ENCODE peak calls at places on chromosomes 3 and 15, in four cellular contexts. O is right atrium auricular region, J is prostate gland, E is sigmoid colon. N is an unnamed sample.

GRCh38 chr15:42285042-42285441 is 11.8 kb upstream of the TMEM87A start:
- DNase-seq in J (no peak), E (no peak), O (no peak), N (no peak)

GRCh38 chr15:42313463-42313862 is 40.2 kb upstream of the TMEM87A start:
- DNase-seq in J (no peak), E (no peak), O (no peak), N (no peak)

GRCh38 chr3:25657293-25657692 is 7.4 kb downstream of the TOP2B start:
- DNase-seq in E (no peak), O (no peak), J (no peak), N (no peak)

GRCh38 chr3:47227678-47228077 is 54.9 kb downstream of the KIF9 start:
- DNase-seq in J (no peak), O (no peak), E (peak; percentile 40), N (no peak)

GRCh38 chr15:57554063-57554820 is 37.5 kb upstream of the MYZAP start:
- DNase-seq in O (no peak), J (no peak), E (no peak), N (no peak)

GRCh38 chr15:34837246-34838016 is 42.1 kb upstream of the ACTC1 start:
- DNase-seq in E (no peak), O (no peak), J (no peak), N (peak; percentile 23)

GRCh38 chr15:91222052-91222451 is 122.0 kb downstream of the SV2B start:
- DNase-seq in J (no peak), O (no peak), E (no peak), N (no peak)

GRCh38 chr15:26394801-26395200 is 378.1 kb downstream of the GABRB3 start:
- DNase-seq in E (no peak), J (no peak), O (no peak), N (no peak)

GRCh38 chr3:51975857-51976549 is 1.1 kb downstream of the ABHD14A start:
- DNase-seq in E (peak; percentile 91), O (peak; percentile 80), J (no peak), N (peak; percentile 73)
- H3K4me3 ChIP-seq in E (peak overlapping the region; percentile 76), O (peak overlapping the region; percentile 73), J (peak overlapping the region; percentile 67), N (peak overlapping the region; percentile 56)

GRCh38 chr3:152970851-152971250 is 135.9 kb downstream of the P2RY1 start:
- DNase-seq in J (no peak), E (no peak), O (no peak), N (no peak)

GRCh38 chr3:152964901-152965609 is 130.1 kb downstream of the P2RY1 start:
- DNase-seq in E (no peak), J (no peak), O (no peak), N (no peak)

GRCh38 chr3:152969557-152970300 is 134.8 kb downstream of the P2RY1 start:
- DNase-seq in J (peak; percentile 6), O (no peak), E (no peak), N (no peak)

GRCh38 chr3:152971880-152972279 is 136.9 kb downstream of the P2RY1 start:
- DNase-seq in J (no peak), O (no peak), E (no peak), N (no peak)

GRCh38 chr3:152968388-152969024 is 133.6 kb downstream of the P2RY1 start:
- DNase-seq in J (no peak), O (no peak), E (no peak), N (no peak)
- TF ChIP-seq CTCF in J (no peak), O (no peak), E (no peak), N (no peak)

DNA sequence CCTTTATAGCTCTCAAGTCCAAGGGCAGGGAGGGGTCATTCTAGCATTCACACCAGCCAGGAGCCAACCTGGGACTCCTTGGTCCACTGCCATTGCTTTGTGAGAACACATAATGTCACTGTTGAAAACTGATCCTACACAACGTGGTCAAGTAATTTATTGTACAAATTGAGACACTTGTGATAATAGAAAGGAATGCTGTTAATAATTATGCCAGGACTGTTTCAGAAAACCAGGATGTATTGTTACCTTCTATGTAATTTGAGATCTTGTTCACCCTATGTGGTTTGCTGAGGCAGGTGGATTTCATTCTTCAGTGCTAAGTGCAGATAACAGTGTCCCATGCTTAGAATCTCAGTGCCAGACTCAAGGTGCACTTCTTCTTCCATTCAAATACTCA is 33.3 kb downstream of the TMCO5A start:
- DNase-seq in J (no peak), E (no peak), O (no peak), N (no peak)
- H3K4me3 ChIP-seq in J (no peak overlapping the region), E (no peak overlapping the region), O (no peak overlapping the region), N (no peak overlapping the region)

DNA sequence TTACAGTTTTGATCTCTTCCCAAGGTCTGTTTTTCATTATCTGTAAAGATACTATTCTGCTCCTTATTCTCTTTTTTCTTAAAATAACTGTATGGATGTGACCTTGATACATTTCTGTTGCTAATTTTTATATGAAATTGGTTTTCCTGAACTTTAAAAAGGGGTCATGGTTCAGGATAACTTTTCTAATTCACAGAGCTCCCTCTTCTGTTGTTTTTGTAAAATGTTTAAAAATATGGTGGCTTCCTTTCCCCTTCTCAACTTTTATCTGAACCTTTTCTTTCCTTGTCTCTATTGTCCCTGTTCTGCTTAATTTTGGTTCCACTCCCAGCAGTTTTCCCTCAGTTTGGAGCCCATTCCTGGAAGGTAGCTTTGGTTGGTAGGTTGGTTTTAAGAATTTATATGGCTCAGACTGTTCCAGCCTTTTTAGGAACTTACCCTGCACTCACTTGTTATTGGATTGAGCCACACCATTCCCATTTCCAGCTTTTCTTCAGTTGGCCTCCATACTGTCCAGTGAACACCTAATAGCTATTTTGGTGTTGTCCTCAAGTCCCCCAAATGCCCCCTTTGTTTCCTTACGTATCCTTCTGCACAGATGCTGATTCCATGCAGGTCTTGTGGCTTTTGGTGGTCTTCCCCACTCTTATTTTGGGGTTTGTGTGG is 70.3 kb downstream of the SLMAP start:
- DNase-seq in E (no peak), J (no peak), O (no peak), N (no peak)
- TF ChIP-seq CTCF in E (no peak), J (no peak), O (peak; percentile 39), N (no peak)

GRCh38 chr15:45812200-45812599 is 177.4 kb downstream of the SQOR start:
- DNase-seq in J (no peak), E (no peak), O (no peak), N (no peak)
- H3K4me3 ChIP-seq in J (no peak overlapping the region), E (no peak overlapping the region), O (no peak overlapping the region), N (no peak overlapping the region)

GRCh38 chr15:40082195-40082868 is 26.3 kb downstream of the BMF start:
- DNase-seq in J (no peak), O (no peak), E (no peak), N (no peak)

GRCh38 chr15:40080104-40080503 is 28.6 kb downstream of the BMF start:
- DNase-seq in J (no peak), E (no peak), O (no peak), N (no peak)

GRCh38 chr15:40083756-40084101 is 24.9 kb downstream of the BMF start:
- DNase-seq in J (no peak), O (no peak), E (no peak), N (no peak)

GRCh38 chr15:40080847-40081246 is 27.8 kb downstream of the BMF start:
- DNase-seq in O (no peak), J (no peak), E (no peak), N (no peak)

DNA sequence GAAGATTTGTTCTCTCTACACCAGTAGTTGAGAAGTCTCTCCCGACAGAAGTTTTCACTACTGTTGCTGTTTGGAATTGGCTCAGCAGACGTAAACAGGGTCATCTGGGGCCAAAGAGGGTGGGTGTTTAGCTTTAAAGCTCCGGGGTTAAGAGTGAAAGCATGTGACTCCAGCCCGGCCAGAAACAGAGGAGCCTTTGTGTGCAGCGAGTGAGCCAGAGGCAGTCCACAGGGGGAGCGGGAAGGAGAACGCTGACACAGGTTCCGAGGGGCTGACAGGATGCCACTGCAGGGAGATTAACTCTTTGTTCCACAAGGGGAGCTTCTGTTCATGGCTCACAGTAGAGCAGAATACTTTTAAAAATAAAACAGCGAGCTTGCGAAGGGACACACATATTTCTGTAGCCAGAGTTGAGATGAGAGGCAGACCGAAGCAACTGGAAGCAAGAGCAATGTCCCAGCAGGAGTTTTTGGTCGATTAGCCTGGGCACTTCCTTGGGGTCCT is 26.9 kb downstream of the BMF start:
- DNase-seq in E (peak; percentile 86), J (peak; percentile 50), O (peak; percentile 84), N (no peak)
- TF ChIP-seq CTCF in E (no peak), J (no peak), O (peak; percentile 17), N (peak; percentile 32)

GRCh38 chr3:10817506-10817905 is 1.5 kb downstream of the SLC6A11 start:
- DNase-seq in E (no peak), O (peak; percentile 47), J (no peak), N (no peak)

GRCh38 chr3:10816019-10816862 is at the start of gene SLC6A11:
- DNase-seq in E (no peak), J (peak; percentile 37), O (peak; percentile 28), N (no peak)

GRCh38 chr3:10814623-10815022 is 1.4 kb upstream of the SLC6A11 start:
- DNase-seq in E (no peak), O (no peak), J (no peak), N (no peak)

GRCh38 chr3:10815487-10815886 is 541 bp upstream of the SLC6A11 start:
- DNase-seq in E (no peak), J (no peak), O (peak; percentile 28), N (no peak)

GRCh38 chr3:10816863-10817253 is 830 bp downstream of the SLC6A11 start:
- DNase-seq in E (no peak), J (no peak), O (peak; percentile 9), N (no peak)
- H3K4me3 ChIP-seq in E (no peak overlapping the region), J (no peak overlapping the region), O (no peak overlapping the region), N (no peak overlapping the region)